ENCODE peak calls at places on chromosomes 1 and 21, in seven cellular contexts. One of them, this sample, is unnamed.
A peak's percentile ranks its signal among the peaks of the same experiment; 100 is the strongest.

GRCh38 chr21:15908187-15908586 is 178.4 kb downstream of the USP25 start:
- DNase-seq in adrenal gland: no peak
- DNase-seq in uterus: no peak
- DNase-seq in breast epithelium: no peak
- DNase-seq in stomach: no peak
- DNase-seq in AG04450: no peak
- DNase-seq in heart right ventricle: no peak
- DNase-seq in this sample: no peak

GRCh38 chr1:160228431-160228830 is 23.2 kb downstream of the PEA15 start:
- DNase-seq in adrenal gland: no peak
- DNase-seq in uterus: no peak
- DNase-seq in breast epithelium: no peak
- DNase-seq in stomach: no peak
- DNase-seq in AG04450: no peak
- DNase-seq in heart right ventricle: no peak
- DNase-seq in this sample: no peak

GRCh38 chr1:222243902-222244301 is 304.0 kb downstream of the HHIPL2 start:
- DNase-seq in adrenal gland: no peak
- DNase-seq in uterus: no peak
- DNase-seq in breast epithelium: no peak
- DNase-seq in stomach: no peak
- DNase-seq in AG04450: no peak
- DNase-seq in heart right ventricle: no peak
- DNase-seq in this sample: no peak

GRCh38 chr1:25212725-25213124 is 19.6 kb downstream of the SYF2 start:
- DNase-seq in adrenal gland: no peak
- DNase-seq in uterus: no peak
- DNase-seq in breast epithelium: no peak
- DNase-seq in stomach: no peak
- DNase-seq in AG04450: no peak
- DNase-seq in heart right ventricle: no peak
- DNase-seq in this sample: no peak

GRCh38 chr1:16122361-16122881 is 33.4 kb downstream of the EPHA2 start:
- DNase-seq in adrenal gland: no peak
- DNase-seq in uterus: no peak
- DNase-seq in breast epithelium: no peak
- DNase-seq in stomach: no peak
- DNase-seq in AG04450: no peak
- DNase-seq in heart right ventricle: no peak
- DNase-seq in this sample: no peak

GRCh38 chr1:101025283-101025679 is 303 bp downstream of the DPH5 start:
- DNase-seq in adrenal gland: peak; percentile 34
- DNase-seq in uterus: no peak
- DNase-seq in breast epithelium: no peak
- DNase-seq in stomach: no peak
- DNase-seq in AG04450: no peak
- DNase-seq in heart right ventricle: no peak
- DNase-seq in this sample: no peak

GRCh38 chr1:4603317-4604110 is 50.9 kb upstream of the AJAP1 start:
- DNase-seq in adrenal gland: no peak
- DNase-seq in uterus: no peak
- DNase-seq in breast epithelium: peak; percentile 30
- DNase-seq in stomach: no peak
- DNase-seq in AG04450: no peak
- DNase-seq in heart right ventricle: no peak
- DNase-seq in this sample: no peak

GRCh38 chr1:154906621-154907081 is 29.9 kb downstream of the PMVK start:
- DNase-seq in adrenal gland: peak; percentile 33
- DNase-seq in uterus: no peak
- DNase-seq in breast epithelium: no peak
- DNase-seq in stomach: peak; percentile 29
- DNase-seq in AG04450: no peak
- DNase-seq in heart right ventricle: no peak
- DNase-seq in this sample: peak; percentile 24

GRCh38 chr1:57908471-57908870 is 484.6 kb upstream of the DAB1 start:
- DNase-seq in adrenal gland: no peak
- DNase-seq in uterus: no peak
- DNase-seq in breast epithelium: no peak
- DNase-seq in stomach: no peak
- DNase-seq in AG04450: no peak
- DNase-seq in heart right ventricle: no peak
- DNase-seq in this sample: no peak

GRCh38 chr1:91847851-91848250 is 38.1 kb downstream of the TGFBR3 start:
- DNase-seq in adrenal gland: no peak
- DNase-seq in uterus: no peak
- DNase-seq in breast epithelium: no peak
- DNase-seq in stomach: no peak
- DNase-seq in AG04450: no peak
- DNase-seq in heart right ventricle: no peak
- DNase-seq in this sample: no peak

GRCh38 chr1:92980732-92981647 is 19.7 kb upstream of the DIPK1A start:
- DNase-seq in adrenal gland: no peak
- DNase-seq in uterus: no peak
- DNase-seq in breast epithelium: no peak
- DNase-seq in stomach: no peak
- DNase-seq in AG04450: no peak
- DNase-seq in heart right ventricle: no peak
- DNase-seq in this sample: no peak

GRCh38 chr1:203306970-203307541 is 1.7 kb downstream of the BTG2 start:
- DNase-seq in adrenal gland: no peak
- DNase-seq in uterus: no peak
- DNase-seq in breast epithelium: no peak
- DNase-seq in stomach: peak; percentile 48
- DNase-seq in AG04450: no peak
- DNase-seq in heart right ventricle: peak; percentile 35
- DNase-seq in this sample: no peak

GRCh38 chr1:173431663-173432045 is 45.5 kb upstream of the PRDX6 start:
- DNase-seq in adrenal gland: no peak
- DNase-seq in uterus: no peak
- DNase-seq in breast epithelium: no peak
- DNase-seq in stomach: no peak
- DNase-seq in AG04450: no peak
- DNase-seq in heart right ventricle: no peak
- DNase-seq in this sample: no peak

GRCh38 chr1:101181930-101182329 is 54.9 kb upstream of the S1PR1 start:
- DNase-seq in adrenal gland: no peak
- DNase-seq in uterus: peak; percentile 28
- DNase-seq in breast epithelium: no peak
- DNase-seq in stomach: no peak
- DNase-seq in AG04450: no peak
- DNase-seq in heart right ventricle: no peak
- DNase-seq in this sample: no peak

GRCh38 chr1:100452641-100453040 is 85.3 kb upstream of the GPR88 start:
- DNase-seq in adrenal gland: no peak
- DNase-seq in uterus: no peak
- DNase-seq in breast epithelium: no peak
- DNase-seq in stomach: no peak
- DNase-seq in AG04450: peak; percentile 13
- DNase-seq in heart right ventricle: no peak
- DNase-seq in this sample: no peak

GRCh38 chr1:37755290-37755689 is 9.6 kb downstream of the EPHA10 start:
- DNase-seq in adrenal gland: no peak
- DNase-seq in uterus: no peak
- DNase-seq in breast epithelium: no peak
- DNase-seq in stomach: no peak
- DNase-seq in AG04450: no peak
- DNase-seq in heart right ventricle: no peak
- DNase-seq in this sample: no peak

GRCh38 chr1:230851291-230851691 is 17.0 kb downstream of the C1orf198 start:
- DNase-seq in adrenal gland: no peak
- DNase-seq in uterus: no peak
- DNase-seq in breast epithelium: no peak
- DNase-seq in stomach: no peak
- DNase-seq in AG04450: no peak
- DNase-seq in heart right ventricle: no peak
- DNase-seq in this sample: no peak
- H3K27ac ChIP-seq in adrenal gland: peak overlapping the region; percentile 80
- H3K27ac ChIP-seq in uterus: peak overlapping the region; percentile 90
- H3K27ac ChIP-seq in breast epithelium: peak overlapping the region; percentile 85
- H3K27ac ChIP-seq in stomach: peak overlapping the region; percentile 72
- H3K27ac ChIP-seq in AG04450: peak overlapping the region; percentile 11
- H3K27ac ChIP-seq in heart right ventricle: peak overlapping the region; percentile 10
- H3K27ac ChIP-seq in this sample: peak overlapping the region; percentile 23

GRCh38 chr1:232308616-232309015 is 321.3 kb downstream of the SIPA1L2 start:
- DNase-seq in adrenal gland: no peak
- DNase-seq in uterus: no peak
- DNase-seq in breast epithelium: no peak
- DNase-seq in stomach: no peak
- DNase-seq in AG04450: no peak
- DNase-seq in heart right ventricle: no peak
- DNase-seq in this sample: no peak

GRCh38 chr1:232303221-232303620 is 326.7 kb downstream of the SIPA1L2 start:
- DNase-seq in adrenal gland: no peak
- DNase-seq in uterus: no peak
- DNase-seq in breast epithelium: no peak
- DNase-seq in stomach: no peak
- DNase-seq in AG04450: no peak
- DNase-seq in heart right ventricle: no peak
- DNase-seq in this sample: no peak

GRCh38 chr1:232307299-232307698 is 322.6 kb downstream of the SIPA1L2 start:
- DNase-seq in adrenal gland: no peak
- DNase-seq in uterus: no peak
- DNase-seq in breast epithelium: no peak
- DNase-seq in stomach: no peak
- DNase-seq in AG04450: no peak
- DNase-seq in heart right ventricle: no peak
- DNase-seq in this sample: no peak

GRCh38 chr1:232305020-232305419 is 324.9 kb downstream of the SIPA1L2 start:
- DNase-seq in adrenal gland: no peak
- DNase-seq in uterus: no peak
- DNase-seq in breast epithelium: no peak
- DNase-seq in stomach: no peak
- DNase-seq in AG04450: no peak
- DNase-seq in heart right ventricle: no peak
- DNase-seq in this sample: no peak

DNA sequence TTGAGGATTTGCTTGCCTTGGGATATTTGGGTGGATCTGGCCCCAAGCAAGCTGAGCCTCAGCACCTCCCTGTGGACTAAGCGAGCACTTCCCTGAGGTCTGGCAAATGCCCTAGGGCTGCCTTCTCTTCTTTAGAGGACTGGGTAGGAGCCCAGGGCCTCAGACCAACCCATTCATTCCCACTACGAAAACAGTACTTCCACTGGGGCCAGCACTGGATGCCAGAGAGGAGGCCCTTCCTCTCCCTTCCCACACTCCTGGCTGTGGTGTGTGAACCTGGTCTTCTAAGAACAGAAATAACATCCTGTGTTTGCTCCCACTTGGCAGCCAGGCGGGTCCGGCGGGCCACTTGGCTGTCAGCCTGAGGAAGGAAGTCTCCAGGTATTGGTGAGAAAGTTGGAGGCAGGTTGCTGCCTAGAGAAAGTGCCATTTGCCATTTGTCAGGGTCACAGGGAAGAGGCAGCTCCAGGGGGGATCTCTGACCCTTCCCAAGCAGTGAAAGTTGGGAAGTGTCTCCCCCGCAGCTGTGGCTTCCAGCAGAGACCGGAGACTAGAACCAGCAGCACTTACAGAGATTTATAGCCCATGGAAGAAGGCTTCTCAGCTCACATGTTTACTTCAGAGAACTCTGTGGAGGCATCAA is 323.5 kb downstream of the SIPA1L2 start:
- DNase-seq in adrenal gland: peak; percentile 17
- DNase-seq in uterus: peak; percentile 38
- DNase-seq in breast epithelium: peak; percentile 73
- DNase-seq in stomach: peak; percentile 76
- DNase-seq in AG04450: no peak
- DNase-seq in heart right ventricle: peak; percentile 45
- DNase-seq in this sample: peak; percentile 61
- TF ChIP-seq CTCF in adrenal gland: no peak
- TF ChIP-seq CTCF in uterus: no peak
- TF ChIP-seq CTCF in breast epithelium: peak; percentile 18
- TF ChIP-seq CTCF in stomach: no peak
- TF ChIP-seq CTCF in AG04450: peak; percentile 9
- TF ChIP-seq CTCF in heart right ventricle: peak; percentile 52
- TF ChIP-seq CTCF in this sample: no peak

GRCh38 chr1:108813326-108813725 is 43.6 kb downstream of the AKNAD1 start:
- DNase-seq in adrenal gland: no peak
- DNase-seq in uterus: no peak
- DNase-seq in breast epithelium: no peak
- DNase-seq in stomach: no peak
- DNase-seq in AG04450: no peak
- DNase-seq in heart right ventricle: no peak
- DNase-seq in this sample: no peak

GRCh38 chr1:108808438-108808837 is 48.5 kb downstream of the AKNAD1 start:
- DNase-seq in adrenal gland: no peak
- DNase-seq in uterus: no peak
- DNase-seq in breast epithelium: no peak
- DNase-seq in stomach: no peak
- DNase-seq in AG04450: no peak
- DNase-seq in heart right ventricle: no peak
- DNase-seq in this sample: no peak

GRCh38 chr1:108811611-108812010 is 45.3 kb downstream of the AKNAD1 start:
- DNase-seq in adrenal gland: no peak
- DNase-seq in uterus: no peak
- DNase-seq in breast epithelium: no peak
- DNase-seq in stomach: no peak
- DNase-seq in AG04450: no peak
- DNase-seq in heart right ventricle: no peak
- DNase-seq in this sample: no peak

GRCh38 chr1:108814343-108815125 is 42.4 kb downstream of the AKNAD1 start:
- DNase-seq in adrenal gland: no peak
- DNase-seq in uterus: peak; percentile 47
- DNase-seq in breast epithelium: no peak
- DNase-seq in stomach: no peak
- DNase-seq in AG04450: no peak
- DNase-seq in heart right ventricle: no peak
- DNase-seq in this sample: no peak

GRCh38 chr1:108810176-108810575 is 46.7 kb downstream of the AKNAD1 start:
- DNase-seq in adrenal gland: no peak
- DNase-seq in uterus: no peak
- DNase-seq in breast epithelium: no peak
- DNase-seq in stomach: no peak
- DNase-seq in AG04450: no peak
- DNase-seq in heart right ventricle: no peak
- DNase-seq in this sample: no peak
- H3K27ac ChIP-seq in adrenal gland: no peak overlapping the region
- H3K27ac ChIP-seq in uterus: no peak overlapping the region
- H3K27ac ChIP-seq in breast epithelium: no peak overlapping the region
- H3K27ac ChIP-seq in stomach: no peak overlapping the region
- H3K27ac ChIP-seq in AG04450: no peak overlapping the region
- H3K27ac ChIP-seq in heart right ventricle: no peak overlapping the region
- H3K27ac ChIP-seq in this sample: no peak overlapping the region

DNA sequence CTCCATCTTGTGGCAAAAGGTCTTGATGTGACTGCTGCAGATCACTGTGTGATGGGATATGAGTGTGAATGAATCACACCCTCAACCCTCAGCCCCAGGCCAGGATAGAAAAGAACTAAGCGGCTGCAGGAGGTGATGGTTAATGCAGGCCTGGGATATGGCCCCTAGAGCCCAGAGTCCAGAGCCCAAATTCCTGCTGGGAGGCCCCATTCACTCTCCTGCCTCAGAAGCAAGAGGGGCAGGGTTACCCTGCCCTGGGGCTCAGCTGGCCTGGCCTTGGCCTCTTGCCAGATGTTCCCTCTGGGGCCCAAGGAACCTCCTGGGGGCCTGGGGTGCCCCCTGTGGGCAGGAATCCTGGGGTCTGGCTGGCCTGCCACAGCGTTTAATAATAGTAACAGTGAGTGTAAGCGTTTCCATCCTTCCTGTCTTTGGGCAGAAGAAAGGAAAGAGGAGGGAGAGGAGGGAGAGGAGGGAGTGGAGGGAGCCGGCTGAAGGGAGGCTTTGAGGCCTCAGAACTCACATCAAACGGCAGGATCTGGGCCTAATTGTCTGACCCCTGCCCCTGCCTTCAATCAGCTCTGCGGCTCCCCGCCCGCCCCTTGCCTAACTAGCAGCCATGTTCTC is 26.2 kb downstream of the DMAP1 start:
- DNase-seq in adrenal gland: no peak
- DNase-seq in uterus: peak; percentile 68
- DNase-seq in breast epithelium: no peak
- DNase-seq in stomach: no peak
- DNase-seq in AG04450: no peak
- DNase-seq in heart right ventricle: peak; percentile 53
- DNase-seq in this sample: no peak
- TF ChIP-seq CTCF in adrenal gland: peak; percentile 6
- TF ChIP-seq CTCF in uterus: peak; percentile 48
- TF ChIP-seq CTCF in breast epithelium: no peak
- TF ChIP-seq CTCF in stomach: no peak
- TF ChIP-seq CTCF in AG04450: peak; percentile 37
- TF ChIP-seq CTCF in heart right ventricle: peak; percentile 41
- TF ChIP-seq CTCF in this sample: no peak

This sample was measured in pancreas.